ENCODE peak calls at places on chromosomes 16 and 17, in ten cellular contexts. G, W, S, H, R, V, T, P, I and Q are unnamed samples. For H3K4me1 and H3K27me3, the result is how much of the 10 kb centered on the place peaks cover.

GRCh38 chr17:13498184-13498583 is 103.5 kb downstream of the HS3ST3A1 start:
- DNase-seq in G (no peak), W (no peak), S (no peak), H (no peak), R (no peak), V (no peak), T (no peak), P (no peak), I (no peak), Q (no peak)

GRCh38 chr17:79366988-79367571 is 243.8 kb downstream of the RBFOX3 start:
- DNase-seq in G (no peak), W (no peak), S (no peak), H (no peak), R (no peak), V (no peak), T (no peak), P (no peak), I (no peak), Q (no peak)

GRCh38 chr17:17516315-17516930 is 20.2 kb upstream of the RASD1 start:
- DNase-seq in G (peak), W (no peak), S (no peak), H (no peak), R (no peak), V (no peak), T (no peak), P (no peak), I (no peak), Q (no peak)

GRCh38 chr16:50699345-50700159 is 6.1 kb downstream of the NOD2 start:
- DNase-seq in G (no peak), W (no peak), S (no peak), H (no peak), R (peak), V (no peak), T (no peak), P (no peak), I (no peak), Q (no peak)

GRCh38 chr17:63842173-63842539 is 329 bp downstream of the SMARCD2 start:
- DNase-seq in G (peak), W (no peak), S (peak), H (no peak), R (peak), V (no peak), T (no peak), P (peak), I (no peak), Q (no peak)

GRCh38 chr16:81595676-81596292 is 151.2 kb downstream of the CMIP start:
- DNase-seq in G (no peak), W (no peak), S (no peak), H (no peak), R (no peak), V (no peak), T (no peak), P (no peak), I (peak), Q (no peak)

GRCh38 chr17:34163681-34164080 is 91.4 kb upstream of the CCL2 start:
- DNase-seq in G (no peak), W (no peak), S (no peak), H (no peak), R (peak), V (no peak), T (peak), P (no peak), I (peak), Q (no peak)

GRCh38 chr16:13390093-13390985 is 488.9 kb downstream of the SHISA9 start:
- DNase-seq in G (no peak), W (no peak), S (peak), H (no peak), R (peak), V (no peak), T (no peak), P (no peak), I (no peak), Q (no peak)

GRCh38 chr16:85819711-85820110 is 20.2 kb downstream of the COX4I1 start:
- DNase-seq in G (peak), W (no peak), S (no peak), H (no peak), R (no peak), V (no peak), T (no peak), P (no peak), I (no peak), Q (no peak)

GRCh38 chr16:85847681-85848601 is 48.4 kb downstream of the COX4I1 start:
- DNase-seq in G (no peak), W (no peak), S (no peak), H (no peak), R (no peak), V (no peak), T (no peak), P (peak), I (no peak), Q (no peak)

GRCh38 chr17:42989726-42990652 is 8.2 kb upstream of the RPL27 start:
- DNase-seq in G (no peak), W (no peak), S (no peak), H (no peak), R (no peak), V (no peak), T (no peak), P (no peak), I (peak), Q (no peak)

GRCh38 chr16:70804153-70804728 is 3.3 kb upstream of the VAC14 start:
- DNase-seq in G (no peak), W (no peak), S (no peak), H (peak), R (peak), V (no peak), T (no peak), P (no peak), I (peak), Q (no peak)

GRCh38 chr17:77831497-77832179 is 126.9 kb upstream of the TNRC6C start:
- DNase-seq in G (peak), W (no peak), S (no peak), H (no peak), R (no peak), V (no peak), T (no peak), P (peak), I (peak), Q (no peak)

GRCh38 chr16:88957887-88958577 is 19.0 kb downstream of the CBFA2T3 start:
- DNase-seq in G (peak), W (no peak), S (no peak), H (no peak), R (no peak), V (no peak), T (no peak), P (no peak), I (no peak), Q (no peak)

GRCh38 chr17:35988164-35988563 is 1.6 kb upstream of the CCL14 start:
- DNase-seq in G (no peak), W (no peak), S (no peak), H (no peak), R (no peak), V (no peak), T (no peak), P (no peak), I (no peak), Q (no peak)

GRCh38 chr16:88370365-88370764 is 12.4 kb upstream of the ZNF469 start:
- DNase-seq in G (peak), W (no peak), S (no peak), H (no peak), R (no peak), V (no peak), T (no peak), P (no peak), I (no peak), Q (no peak)

GRCh38 chr17:30950669-30951399 is 20.0 kb upstream of the RNF135 start:
- DNase-seq in G (peak), W (peak), S (no peak), H (no peak), R (no peak), V (peak), T (no peak), P (peak), I (peak), Q (no peak)

GRCh38 chr16:4425378-4426020 is at the start of gene DNAJA3:
- DNase-seq in G (peak), W (peak), S (peak), H (peak), R (peak), V (peak), T (peak), P (peak), I (peak), Q (peak)

GRCh38 chr17:76569607-76570279 is 15.9 kb downstream of the ST6GALNAC2 start:
- DNase-seq in G (no peak), W (no peak), S (no peak), H (no peak), R (peak), V (peak), T (peak), P (no peak), I (no peak), Q (no peak)

GRCh38 chr16:53999841-54000240 is 286.7 kb downstream of the IRX3 start:
- DNase-seq in G (no peak), W (no peak), S (no peak), H (no peak), R (no peak), V (no peak), T (no peak), P (no peak), I (peak), Q (no peak)

GRCh38 chr16:58508671-58509251 is 6.6 kb upstream of the SETD6 start:
- DNase-seq in G (no peak), W (no peak), S (no peak), H (peak), R (no peak), V (no peak), T (no peak), P (peak), I (no peak), Q (no peak)

GRCh38 chr17:48175692-48176450 is 68.3 kb downstream of the SNX11 start:
- DNase-seq in G (no peak), W (no peak), S (no peak), H (no peak), R (no peak), V (no peak), T (no peak), P (no peak), I (peak), Q (no peak)

GRCh38 chr17:17041018-17041521 is 1.2 kb upstream of the MPRIP start:
- DNase-seq in G (peak), W (no peak), S (no peak), H (no peak), R (peak), V (no peak), T (no peak), P (no peak), I (peak), Q (no peak)

GRCh38 chr17:7479389-7480192 is at the start of gene ZBTB4:
- DNase-seq in G (peak), W (no peak), S (peak), H (peak), R (peak), V (no peak), T (peak), P (peak), I (peak), Q (peak)

GRCh38 chr16:85717393-85718152 is 28.8 kb upstream of the GINS2 start:
- DNase-seq in G (peak), W (peak), S (peak), H (peak), R (peak), V (peak), T (peak), P (peak), I (peak), Q (peak)

DNA sequence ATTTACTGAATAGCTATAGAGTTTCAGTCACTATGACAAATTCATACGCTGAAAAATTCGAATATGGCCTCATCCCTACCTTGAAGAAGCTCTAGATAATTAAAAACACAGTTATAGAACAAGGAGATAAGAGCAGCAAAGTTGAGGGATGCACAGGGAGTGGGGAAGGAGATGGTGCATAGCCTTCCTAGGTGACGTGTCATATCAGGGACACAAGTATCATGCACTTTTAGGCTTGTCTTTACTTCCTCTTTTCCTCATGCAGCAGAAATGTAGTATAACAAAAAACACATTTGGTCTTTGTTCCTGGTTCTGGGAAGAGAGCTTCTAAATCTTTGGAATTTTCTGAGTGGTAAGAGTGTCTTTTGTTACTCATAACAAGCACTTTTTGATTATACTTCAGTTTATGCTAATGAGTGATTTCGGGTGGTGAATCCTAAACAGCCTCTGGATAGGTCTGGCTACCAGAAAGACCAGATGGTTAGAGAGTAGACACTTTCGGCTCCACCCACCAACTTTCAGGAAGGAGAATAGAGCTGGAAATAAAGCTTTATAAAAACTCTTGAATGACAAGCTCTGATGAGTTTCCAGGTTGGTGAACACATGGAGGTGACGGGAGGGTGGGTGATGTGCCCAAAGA is 341.4 kb downstream of the UTP18 start:
- DNase-seq in G (no peak), W (no peak), S (no peak), H (no peak), R (no peak), V (no peak), T (no peak), P (no peak), I (no peak), Q (no peak)
- H3K4me1 ChIP-seq in G (under half), W (under half), S (under half), H (under half), R (under half), V (under half), T (under half), P (under half), I (under half), Q (under half)

GRCh38 chr17:39604911-39605491 is 2.7 kb downstream of the NEUROD2 start:
- DNase-seq in G (no peak), W (no peak), S (peak), H (no peak), R (no peak), V (no peak), T (peak), P (no peak), I (no peak), Q (no peak)

GRCh38 chr17:39607057-39607850 is 466 bp downstream of the NEUROD2 start:
- DNase-seq in G (no peak), W (no peak), S (no peak), H (no peak), R (no peak), V (no peak), T (peak), P (no peak), I (no peak), Q (no peak)

GRCh38 chr17:39607851-39608130 is at the start of gene NEUROD2:
- DNase-seq in G (no peak), W (no peak), S (no peak), H (no peak), R (no peak), V (no peak), T (peak), P (no peak), I (no peak), Q (no peak)

GRCh38 chr17:39605492-39606433 is 2.0 kb downstream of the NEUROD2 start:
- DNase-seq in G (no peak), W (no peak), S (peak), H (no peak), R (no peak), V (no peak), T (peak), P (no peak), I (peak), Q (no peak)

GRCh38 chr17:39606434-39607056 is 1.2 kb downstream of the NEUROD2 start:
- DNase-seq in G (no peak), W (no peak), S (no peak), H (no peak), R (no peak), V (no peak), T (peak), P (no peak), I (no peak), Q (no peak)
- H3K27me3 ChIP-seq in G (half or more), W (under half), S (under half), H (under half), R (half or more), V (under half), T (half or more), P (under half), I (half or more), Q (half or more)

GRCh38 chr16:75048546-75048945 is 49.7 kb downstream of the ZNRF1 start:
- DNase-seq in G (no peak), W (no peak), S (no peak), H (no peak), R (no peak), V (no peak), T (no peak), P (no peak), I (no peak), Q (no peak)
- H3K4me1 ChIP-seq in G (under half), W (under half), S (under half), H (under half), R (under half), V (under half), T (under half), P (under half), I (under half), Q (under half)

GRCh38 chr17:41734949-41735313 is 488 bp upstream of the HAP1 start:
- DNase-seq in G (peak), W (no peak), S (no peak), H (no peak), R (no peak), V (no peak), T (no peak), P (no peak), I (no peak), Q (no peak)
- H3K27me3 ChIP-seq in G (under half), W (under half), S (under half), H (under half), R (under half), V (under half), T (under half), P (under half), I (half or more), Q (under half)